ENCODE peak calls at places on chromosomes 6 and 20, in seven cellular contexts. Z is HFFc6, T is fibroblast of pulmonary artery, B is left ventricle myocardium inferior, W is glutamatergic neuron, Y is epithelial cell of esophagus, H is heart right ventricle. I is an unnamed sample.

GRCh38 chr6:70371454-70372105 is 41.7 kb upstream of the FAM135A start:
- DNase-seq in Z (peak; percentile 87), T (peak; percentile 80), B (no peak), W (no peak), Y (peak; percentile 88), H (no peak), I (peak; percentile 92)

GRCh38 chr20:59159091-59159821 is 4.4 kb upstream of the ZNF831 start:
- DNase-seq in Z (no peak), T (no peak), B (no peak), W (no peak), Y (no peak), H (no peak), I (no peak)

GRCh38 chr6:17983712-17984111 is 3.7 kb downstream of the KIF13A start:
- DNase-seq in Z (no peak), T (no peak), B (no peak), W (no peak), Y (no peak), H (no peak), I (no peak)

GRCh38 chr6:586553-586952 is 70.3 kb downstream of the HUS1B start:
- DNase-seq in Z (no peak), T (no peak), B (no peak), W (no peak), Y (peak; percentile 77), H (no peak), I (peak; percentile 73)

GRCh38 chr6:121816361-121816760 is 380.9 kb downstream of the GJA1 start:
- DNase-seq in Z (no peak), T (peak; percentile 51), B (no peak), W (no peak), Y (no peak), H (no peak), I (no peak)

GRCh38 chr20:37519508-37520416 is 1.3 kb upstream of the NNAT start:
- DNase-seq in Z (no peak), T (no peak), B (no peak), W (peak; percentile 35), Y (no peak), H (peak; percentile 24), I (no peak)

GRCh38 chr6:166586424-166587156 is at the start of gene RAMACL:
- DNase-seq in Z (no peak), T (no peak), B (no peak), W (no peak), Y (peak; percentile 56), H (no peak), I (peak; percentile 65)

GRCh38 chr6:131014080-131014776 is 48.8 kb downstream of the EPB41L2 start:
- DNase-seq in Z (no peak), T (peak; percentile 66), B (no peak), W (no peak), Y (no peak), H (no peak), I (no peak)

GRCh38 chr6:106253194-106253593 is 72.4 kb downstream of the ATG5 start:
- DNase-seq in Z (peak; percentile 89), T (peak; percentile 57), B (no peak), W (no peak), Y (peak; percentile 43), H (no peak), I (peak; percentile 35)

GRCh38 chr6:117595099-117595923 is 7.0 kb downstream of the GOPC start:
- DNase-seq in Z (no peak), T (no peak), B (no peak), W (no peak), Y (no peak), H (no peak), I (no peak)

GRCh38 chr6:111589366-111589765 is 16.3 kb downstream of the TRAF3IP2 start:
- DNase-seq in Z (peak; percentile 79), T (peak; percentile 91), B (no peak), W (no peak), Y (peak; percentile 97), H (no peak), I (peak; percentile 97)

GRCh38 chr20:37796121-37796520 is 102.3 kb downstream of the CTNNBL1 start:
- DNase-seq in Z (no peak), T (peak; percentile 4), B (no peak), W (no peak), Y (no peak), H (no peak), I (no peak)

GRCh38 chr20:6029538-6029937 is 24.3 kb downstream of the LRRN4 start:
- DNase-seq in Z (peak; percentile 25), T (peak; percentile 53), B (no peak), W (no peak), Y (peak; percentile 24), H (no peak), I (peak; percentile 37)

GRCh38 chr20:37347891-37348642 is 2.1 kb downstream of the SRC start:
- DNase-seq in Z (no peak), T (no peak), B (no peak), W (no peak), Y (peak; percentile 27), H (no peak), I (no peak)

GRCh38 chr6:44249082-44249748 is 2.3 kb downstream of the HSP90AB1 start:
- DNase-seq in Z (no peak), T (no peak), B (no peak), W (no peak), Y (no peak), H (no peak), I (no peak)

GRCh38 chr20:60137657-60138245 is 179.5 kb downstream of the CDH26 start:
- DNase-seq in Z (no peak), T (peak; percentile 6), B (no peak), W (peak; percentile 50), Y (peak; percentile 49), H (no peak), I (peak; percentile 50)

GRCh38 chr6:2966347-2966746 is 5.0 kb downstream of the SERPINB6 start:
- DNase-seq in Z (no peak), T (no peak), B (no peak), W (no peak), Y (no peak), H (no peak), I (no peak)

GRCh38 chr6:8973395-8973794 is 538.0 kb upstream of the SLC35B3 start:
- DNase-seq in Z (no peak), T (no peak), B (no peak), W (no peak), Y (no peak), H (no peak), I (no peak)

GRCh38 chr20:61451953-61452352 is 199.9 kb downstream of the CDH4 start:
- DNase-seq in Z (no peak), T (no peak), B (no peak), W (no peak), Y (no peak), H (no peak), I (no peak)

GRCh38 chr6:116475151-116475550 is 14.0 kb downstream of the CALHM6 start:
- DNase-seq in Z (no peak), T (no peak), B (no peak), W (no peak), Y (no peak), H (no peak), I (no peak)

GRCh38 chr20:56343861-56344381 is 14.9 kb upstream of the FAM210B start:
- DNase-seq in Z (peak; percentile 18), T (peak; percentile 53), B (no peak), W (peak; percentile 84), Y (peak; percentile 43), H (peak; percentile 41), I (no peak)

GRCh38 chr6:24574809-24575208 is 71.2 kb downstream of the KIAA0319 start:
- DNase-seq in Z (no peak), T (no peak), B (no peak), W (no peak), Y (peak; percentile 66), H (no peak), I (peak; percentile 39)

GRCh38 chr6:55449219-55449618 is 122.0 kb downstream of the GFRAL start:
- DNase-seq in Z (no peak), T (no peak), B (no peak), W (no peak), Y (no peak), H (no peak), I (no peak)

GRCh38 chr20:1802385-1803215 is 92.6 kb upstream of the SIRPA start:
- DNase-seq in Z (peak; percentile 29), T (peak; percentile 71), B (peak; percentile 65), W (peak; percentile 80), Y (peak; percentile 72), H (peak; percentile 70), I (peak; percentile 54)

DNA sequence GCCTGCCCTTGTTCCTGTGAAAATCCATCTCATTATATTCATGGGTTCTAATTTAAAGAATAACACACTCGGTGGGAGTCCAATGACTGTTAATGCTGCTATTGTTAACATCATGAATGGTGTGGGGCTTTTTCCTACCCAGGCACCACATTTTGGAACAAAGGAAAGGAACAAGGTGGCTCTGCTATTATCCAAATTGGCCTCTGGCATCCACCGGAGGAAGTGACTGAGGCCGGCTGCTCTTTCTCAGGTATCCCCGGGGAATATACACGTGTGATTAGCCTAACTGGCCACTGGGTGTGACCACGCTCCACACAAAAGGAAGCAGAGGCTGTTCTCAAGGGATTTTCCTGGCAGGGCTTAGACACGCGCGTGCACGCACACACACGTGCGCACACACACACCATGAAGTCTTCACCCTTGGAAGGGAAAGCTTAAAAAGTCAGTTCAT is 601.2 kb upstream of the ARID1B start:
- DNase-seq in Z (no peak), T (no peak), B (peak; percentile 42), W (no peak), Y (peak; percentile 14), H (peak; percentile 53), I (no peak)
- TF ChIP-seq CTCF in Z (no peak), T (no peak), B (peak; percentile 57), W (no peak), Y (peak; percentile 39), H (peak; percentile 22), I (no peak)

DNA sequence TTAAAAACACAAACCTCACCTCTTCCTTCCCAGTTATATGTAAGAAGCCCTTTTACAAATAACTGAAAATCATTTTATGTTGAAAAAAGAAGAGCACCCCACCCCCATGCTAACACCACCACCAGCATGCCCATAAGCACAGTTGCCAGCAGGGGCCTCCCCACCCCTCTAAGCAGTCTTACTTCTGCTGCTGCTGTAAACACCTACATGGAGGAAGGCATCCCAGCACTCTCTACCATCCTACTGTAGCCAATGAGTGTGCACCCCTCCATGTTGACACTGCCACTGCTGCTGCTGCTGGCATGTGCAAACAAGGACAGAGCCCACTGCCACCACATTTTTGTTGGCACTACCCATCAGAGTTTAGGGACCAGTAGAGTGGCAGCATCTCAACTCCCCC is 49.6 kb upstream of the PHIP start:
- DNase-seq in Z (no peak), T (no peak), B (no peak), W (no peak), Y (no peak), H (no peak), I (no peak)
- TF ChIP-seq CTCF in Z (no peak), T (no peak), B (peak; percentile 9), W (no peak), Y (no peak), H (no peak), I (no peak)

GRCh38 chr20:18718129-18718528 is 95.5 kb upstream of the SCP2D1 start:
- DNase-seq in Z (no peak), T (no peak), B (no peak), W (no peak), Y (no peak), H (no peak), I (no peak)
- TF ChIP-seq CTCF in Z (peak; percentile 22), T (no peak), B (no peak), W (no peak), Y (peak; percentile 16), H (no peak), I (no peak)

DNA sequence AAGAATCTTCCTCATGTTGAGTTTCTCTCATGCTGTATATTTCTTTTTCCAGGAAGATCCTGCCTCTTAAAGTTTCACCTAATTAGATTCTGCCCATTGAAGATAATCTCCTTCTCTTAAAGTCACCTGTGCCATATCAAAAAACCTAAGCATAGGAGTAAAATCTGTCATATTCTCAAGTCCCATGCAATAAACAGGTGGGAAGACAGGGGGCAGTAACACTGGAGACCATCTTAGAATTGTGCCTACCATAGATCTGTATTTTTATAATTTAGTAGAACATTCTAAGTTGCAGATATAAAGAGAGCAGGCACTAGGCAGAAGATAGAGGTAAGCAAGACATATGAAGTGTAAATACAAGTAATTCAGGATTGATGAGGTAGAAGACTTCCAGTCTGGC is 763.5 kb upstream of the MANEA start:
- DNase-seq in Z (no peak), T (no peak), B (no peak), W (no peak), Y (no peak), H (no peak), I (no peak)
- TF ChIP-seq CTCF in Z (peak; percentile 19), T (no peak), B (no peak), W (peak; percentile 31), Y (no peak), H (no peak), I (no peak)